ENCODE peak calls at places on chromosome 3, in six cellular contexts. U, M, P, T, H and X are unnamed samples.

GRCh38 chr3:159751754-159752153 is 236.9 kb upstream of the IL12A start:
- DNase-seq in U (no peak), M (no peak), P (no peak), T (no peak), H (no peak), X (no peak)

GRCh38 chr3:158660711-158661110 is 11.7 kb downstream of the LXN start:
- DNase-seq in U (no peak), M (no peak), P (no peak), T (no peak), H (no peak), X (no peak)

GRCh38 chr3:188174309-188175044 is 20.5 kb downstream of the LPP start:
- DNase-seq in U (no peak), M (no peak), P (no peak), T (no peak), H (no peak), X (no peak)

GRCh38 chr3:134326760-134327593 is 47.3 kb downstream of the AMOTL2 start:
- DNase-seq in U (no peak), M (peak), P (peak), T (peak), H (no peak), X (peak)

GRCh38 chr3:6282920-6283319 is 578.0 kb upstream of the GRM7 start:
- DNase-seq in U (no peak), M (no peak), P (no peak), T (no peak), H (peak), X (no peak)

GRCh38 chr3:29465836-29466235 is 185.0 kb downstream of the RBMS3 start:
- DNase-seq in U (no peak), M (peak), P (no peak), T (no peak), H (no peak), X (peak)

GRCh38 chr3:160103397-160103796 is 114.8 kb downstream of the IL12A start:
- DNase-seq in U (no peak), M (no peak), P (no peak), T (no peak), H (no peak), X (no peak)

GRCh38 chr3:8589880-8590556 is 54.6 kb downstream of the SSUH2 start:
- DNase-seq in U (no peak), M (no peak), P (no peak), T (no peak), H (no peak), X (peak)

GRCh38 chr3:8503461-8503860 is 1.8 kb downstream of the LMCD1 start:
- DNase-seq in U (no peak), M (no peak), P (no peak), T (no peak), H (no peak), X (no peak)

GRCh38 chr3:50665603-50666115 is 9.1 kb upstream of the DOCK3 start:
- DNase-seq in U (no peak), M (no peak), P (no peak), T (no peak), H (no peak), X (no peak)

GRCh38 chr3:11569156-11569741 is 74.5 kb downstream of the VGLL4 start:
- DNase-seq in U (no peak), M (no peak), P (no peak), T (no peak), H (no peak), X (no peak)

GRCh38 chr3:186965141-186965879 is 35.0 kb downstream of the ST6GAL1 start:
- DNase-seq in U (no peak), M (no peak), P (no peak), T (no peak), H (no peak), X (no peak)

GRCh38 chr3:20046556-20046955 is 6.3 kb downstream of the KAT2B start:
- DNase-seq in U (no peak), M (no peak), P (no peak), T (no peak), H (no peak), X (no peak)

GRCh38 chr3:170768334-170768801 is 101.6 kb downstream of the RPL22L1 start:
- DNase-seq in U (no peak), M (peak), P (no peak), T (no peak), H (no peak), X (no peak)

GRCh38 chr3:53800041-53800440 is 46.2 kb downstream of the CHDH start:
- DNase-seq in U (no peak), M (no peak), P (no peak), T (no peak), H (no peak), X (no peak)

GRCh38 chr3:62962656-62963055 is 87.4 kb upstream of the CADPS start:
- DNase-seq in U (no peak), M (no peak), P (no peak), T (no peak), H (no peak), X (no peak)

GRCh38 chr3:129966876-129967275 is 7.6 kb upstream of the TRH start:
- DNase-seq in U (no peak), M (no peak), P (no peak), T (no peak), H (no peak), X (no peak)

GRCh38 chr3:134361162-134361831 is 12.9 kb downstream of the AMOTL2 start:
- DNase-seq in U (no peak), M (no peak), P (peak), T (no peak), H (peak), X (no peak)

GRCh38 chr3:138066383-138066782 is 49.0 kb downstream of the DZIP1L start:
- DNase-seq in U (no peak), M (no peak), P (no peak), T (no peak), H (no peak), X (no peak)

GRCh38 chr3:16357698-16358097 is 92.7 kb downstream of the OXNAD1 start:
- DNase-seq in U (no peak), M (no peak), P (no peak), T (no peak), H (no peak), X (no peak)

GRCh38 chr3:124636863-124637296 is 93.4 kb upstream of the UMPS start:
- DNase-seq in U (no peak), M (no peak), P (no peak), T (peak), H (no peak), X (no peak)

GRCh38 chr3:156826896-156827882 is 1.0 kb downstream of the LEKR1 start:
- DNase-seq in U (no peak), M (no peak), P (no peak), T (no peak), H (no peak), X (no peak)

GRCh38 chr3:72272356-72272755 is 487.4 kb upstream of the PROK2 start:
- DNase-seq in U (no peak), M (no peak), P (no peak), T (no peak), H (no peak), X (no peak)

GRCh38 chr3:56987238-56987932 is 73.1 kb upstream of the SPATA12 start:
- DNase-seq in U (no peak), M (no peak), P (no peak), T (no peak), H (no peak), X (no peak)

GRCh38 chr3:13106308-13106970 is 33.2 kb upstream of the IQSEC1 start:
- DNase-seq in U (peak), M (peak), P (peak), T (peak), H (no peak), X (peak)

GRCh38 chr3:13109516-13109915 is 36.3 kb upstream of the IQSEC1 start:
- DNase-seq in U (no peak), M (no peak), P (peak), T (no peak), H (no peak), X (no peak)

GRCh38 chr3:13108861-13109260 is 35.6 kb upstream of the IQSEC1 start:
- DNase-seq in U (no peak), M (no peak), P (peak), T (no peak), H (peak), X (no peak)

GRCh38 chr3:13105851-13106250 is 32.6 kb upstream of the IQSEC1 start:
- DNase-seq in U (no peak), M (no peak), P (peak), T (no peak), H (peak), X (no peak)

GRCh38 chr3:13107661-13108060 is 34.4 kb upstream of the IQSEC1 start:
- DNase-seq in U (no peak), M (no peak), P (peak), T (no peak), H (peak), X (no peak)
- TF ChIP-seq CTCF in U (no peak), M (no peak), P (no peak), T (peak), H (no peak), X (no peak)

GRCh38 chr3:66035763-66036477 is 2.8 kb downstream of the MAGI1 start:
- DNase-seq in U (no peak), M (no peak), P (no peak), T (peak), H (no peak), X (no peak)
- H3K4me3 ChIP-seq in U (no peak), M (peak), P (no peak), T (peak), H (peak), X (peak)

GRCh38 chr3:94522488-94522887 is 459.6 kb downstream of the NSUN3 start:
- DNase-seq in U (no peak), M (no peak), P (no peak), T (peak), H (no peak), X (no peak)

GRCh38 chr3:94520364-94520763 is 457.5 kb downstream of the NSUN3 start:
- DNase-seq in U (no peak), M (no peak), P (no peak), T (no peak), H (no peak), X (no peak)

GRCh38 chr3:94529821-94530220 is 467.0 kb downstream of the NSUN3 start:
- DNase-seq in U (no peak), M (no peak), P (no peak), T (no peak), H (no peak), X (no peak)

GRCh38 chr3:94524102-94524922 is 461.5 kb downstream of the NSUN3 start:
- DNase-seq in U (no peak), M (no peak), P (no peak), T (peak), H (no peak), X (no peak)

GRCh38 chr3:94525039-94525438 is 462.2 kb downstream of the NSUN3 start:
- DNase-seq in U (no peak), M (peak), P (no peak), T (peak), H (no peak), X (no peak)
- TF ChIP-seq CTCF in U (no peak), M (peak), P (no peak), T (peak), H (no peak), X (no peak)

GRCh38 chr3:14223595-14223994 is 45.0 kb downstream of the LSM3 start:
- DNase-seq in U (no peak), M (no peak), P (no peak), T (no peak), H (no peak), X (no peak)
- H3K4me3 ChIP-seq in U (no peak), M (no peak), P (no peak), T (no peak), H (no peak), X (no peak)

GRCh38 chr3:117019082-117019713 is 309.6 kb downstream of the TUSC7 start:
- DNase-seq in U (peak), M (peak), P (no peak), T (peak), H (no peak), X (peak)
- TF ChIP-seq CTCF in U (peak), M (peak), P (peak), T (peak), H (peak), X (peak)

DNA sequence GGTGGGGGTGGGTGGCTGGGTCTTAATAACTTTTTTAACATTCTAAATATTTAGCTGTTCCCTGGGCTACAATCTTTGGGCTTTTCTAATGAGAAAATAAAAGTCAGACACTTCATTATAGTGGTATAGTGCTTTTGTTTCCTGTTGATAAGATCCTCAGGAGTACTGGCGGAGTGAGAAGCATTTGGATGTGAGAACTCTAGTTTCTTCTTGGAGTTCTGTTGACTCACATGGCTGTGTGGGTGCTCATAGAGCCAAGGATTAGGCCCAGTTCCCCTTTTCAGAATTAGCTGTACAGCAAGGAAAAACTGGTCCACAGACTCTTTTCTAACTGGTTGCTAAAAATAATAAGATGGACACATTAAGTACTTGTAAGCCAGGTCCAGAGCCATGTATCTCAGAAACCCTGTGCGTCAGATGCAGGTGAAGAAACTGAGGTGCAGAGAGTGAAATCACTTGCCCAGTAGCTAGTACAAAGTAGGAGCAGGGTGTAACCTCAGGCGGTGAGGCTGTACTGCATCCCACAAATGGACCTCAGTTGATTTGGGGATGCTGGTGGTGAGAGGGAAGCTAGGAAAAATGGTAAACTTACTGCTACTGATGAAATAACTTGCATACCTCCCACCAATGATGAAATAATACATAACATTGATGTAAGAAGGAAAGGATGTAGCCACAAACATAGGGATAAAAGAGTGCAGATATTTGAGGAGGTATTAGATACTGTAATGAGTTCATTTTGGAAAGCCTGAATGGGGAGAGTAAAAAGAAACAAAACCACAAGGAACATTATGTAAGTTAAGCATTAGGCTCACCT is 2.4 kb downstream of the ITPR1 start:
- DNase-seq in U (no peak), M (no peak), P (no peak), T (no peak), H (no peak), X (no peak)
- H3K4me3 ChIP-seq in U (no peak), M (no peak), P (no peak), T (no peak), H (peak), X (no peak)